ENCODE peak calls at places on chromosome 2, in seven cellular contexts. F is body of pancreas; G is omental fat pad; H is A673; U is activated CD8-positive, alpha-beta memory T cell treated with anti-CD3 and anti-CD28 coated beads for 1 hour; N is hepatocyte; Y is stimulated activated CD8-positive, alpha-beta memory T cell treated with anti-CD3 and anti-CD28 coated beads, Interleukin-15, amount 100 ng/mL, for 48 hours. S is an unnamed sample.

GRCh38 chr2:54556659-54557121 is 100.6 kb downstream of the SPTBN1 start:
- DNase-seq in F (peak; percentile 20), G (no peak), H (no peak), U (no peak), N (no peak), Y (no peak), S (no peak)

GRCh38 chr2:20609349-20609994 is 41.4 kb downstream of the HS1BP3 start:
- DNase-seq in F (no peak), G (no peak), H (peak; percentile 57), U (no peak), N (peak; percentile 62), Y (no peak), S (no peak)

GRCh38 chr2:99242151-99242550 is 13.3 kb downstream of the LYG2 start:
- DNase-seq in F (no peak), G (no peak), H (no peak), U (no peak), N (no peak), Y (no peak), S (no peak)

GRCh38 chr2:223747392-223748042 is 89.9 kb downstream of the AP1S3 start:
- DNase-seq in F (no peak), G (no peak), H (peak; percentile 68), U (no peak), N (no peak), Y (no peak), S (no peak)

GRCh38 chr2:14827226-14828023 is 194.9 kb downstream of the LRATD1 start:
- DNase-seq in F (no peak), G (no peak), H (no peak), U (no peak), N (no peak), Y (no peak), S (no peak)

GRCh38 chr2:69059731-69060290 is 46.8 kb downstream of the ANTXR1 start:
- DNase-seq in F (no peak), G (no peak), H (no peak), U (no peak), N (no peak), Y (no peak), S (no peak)

GRCh38 chr2:1886405-1886992 is 142.2 kb upstream of the PXDN start:
- DNase-seq in F (peak; percentile 81), G (peak; percentile 64), H (peak; percentile 56), U (peak; percentile 24), N (peak; percentile 88), Y (peak; percentile 13), S (no peak)

GRCh38 chr2:235170536-235171510 is 219.0 kb downstream of the SH3BP4 start:
- DNase-seq in F (peak; percentile 23), G (no peak), H (peak; percentile 94), U (no peak), N (peak; percentile 58), Y (no peak), S (no peak)

GRCh38 chr2:189635353-189635752 is 25.9 kb upstream of the ASNSD1 start:
- DNase-seq in F (no peak), G (no peak), H (no peak), U (no peak), N (no peak), Y (no peak), S (no peak)

GRCh38 chr2:10258726-10259125 is 44.0 kb upstream of the HPCAL1 start:
- DNase-seq in F (no peak), G (no peak), H (no peak), U (no peak), N (no peak), Y (no peak), S (no peak)